ENCODE peak calls at places on chromosomes 12 and 14, in ten cellular contexts. S, K, A, W, Y, I, D, Z, R and X are unnamed samples.

GRCh38 chr12:23827353-23827752 is 122.1 kb downstream of the SOX5 start:
- DNase-seq in I (peak), Y (no peak), W (no peak), A (no peak), R (no peak), S (no peak), Z (no peak), D (no peak), K (no peak), X (no peak)

GRCh38 chr12:18165422-18165871 is 75.5 kb upstream of the RERGL start:
- DNase-seq in A (no peak), I (peak), S (no peak), W (no peak), K (no peak), Z (no peak), R (no peak), D (no peak), Y (no peak), X (no peak)

GRCh38 chr12:3743803-3744202 is 9.1 kb downstream of the CRACR2A start:
- DNase-seq in A (no peak), K (no peak), I (no peak), D (no peak), R (no peak), Z (no peak), Y (no peak), S (no peak), W (peak), X (no peak)

GRCh38 chr12:131087302-131087818 is 133.7 kb downstream of the ADGRD1 start:
- DNase-seq in K (no peak), W (no peak), Y (no peak), A (peak), R (peak), S (no peak), D (no peak), Z (peak), I (no peak), X (no peak)

GRCh38 chr14:97580923-97581495 is 783.8 kb downstream of the VRK1 start:
- DNase-seq in D (no peak), S (no peak), R (no peak), Z (no peak), Y (peak), K (no peak), W (no peak), A (no peak), I (peak), X (no peak)

GRCh38 chr12:6167327-6168280 is 32.6 kb upstream of the CD9 start:
- DNase-seq in Z (peak), R (no peak), S (peak), K (peak), I (peak), W (peak), Y (no peak), D (peak), A (peak), X (no peak)

GRCh38 chr12:42809226-42809625 is 219.7 kb upstream of the PRICKLE1 start:
- DNase-seq in A (no peak), Z (no peak), K (no peak), D (no peak), S (no peak), R (no peak), W (no peak), I (no peak), Y (no peak), X (no peak)

GRCh38 chr14:96502621-96503251 is 554 bp downstream of the PAPOLA start:
- DNase-seq in Y (no peak), A (peak), Z (peak), R (no peak), D (no peak), W (peak), I (peak), K (no peak), S (no peak), X (no peak)

GRCh38 chr14:75046275-75046674 is 5.0 kb downstream of the MLH3 start:
- DNase-seq in A (no peak), Z (no peak), R (no peak), D (no peak), I (no peak), K (no peak), W (no peak), Y (no peak), S (no peak), X (no peak)

GRCh38 chr12:108793756-108794441 is 62.6 kb upstream of the CORO1C start:
- DNase-seq in I (no peak), R (no peak), A (peak), S (no peak), Z (no peak), D (no peak), K (no peak), Y (no peak), W (no peak), X (no peak)

GRCh38 chr14:79542121-79542520 is 669.2 kb downstream of the DIO2 start:
- DNase-seq in W (no peak), A (no peak), D (no peak), R (no peak), I (no peak), Y (no peak), K (no peak), S (no peak), Z (no peak), X (no peak)

GRCh38 chr14:63712123-63712522 is 15.7 kb downstream of the SGPP1 start:
- DNase-seq in Y (no peak), K (no peak), Z (no peak), A (no peak), W (no peak), I (no peak), D (no peak), S (no peak), R (no peak), X (no peak)

GRCh38 chr14:104741108-104741802 is 11.7 kb upstream of the SIVA1 start:
- DNase-seq in K (no peak), Z (no peak), I (no peak), Y (no peak), R (no peak), S (no peak), D (no peak), W (no peak), A (no peak), X (no peak)

GRCh38 chr14:54867011-54867410 is 35.6 kb downstream of the GCH1 start:
- DNase-seq in W (no peak), K (no peak), D (no peak), I (no peak), Y (no peak), A (no peak), S (no peak), Z (no peak), R (no peak), X (no peak)

GRCh38 chr14:52254086-52254485 is 13.4 kb upstream of the PTGDR start:
- DNase-seq in A (no peak), Z (no peak), D (no peak), W (no peak), I (no peak), K (no peak), S (no peak), Y (no peak), R (no peak), X (no peak)

GRCh38 chr14:54483848-54484247 is 4.9 kb downstream of the GMFB start:
- DNase-seq in Y (no peak), D (no peak), W (no peak), A (no peak), K (no peak), Z (no peak), R (no peak), I (no peak), S (no peak), X (no peak)

GRCh38 chr14:31084385-31084784 is 58.2 kb upstream of the STRN3 start:
- DNase-seq in K (no peak), S (no peak), D (no peak), Y (no peak), R (no peak), A (no peak), W (no peak), Z (no peak), I (no peak), X (no peak)

GRCh38 chr12:116317986-116318737 is 40.7 kb upstream of the MED13L start:
- DNase-seq in D (no peak), K (no peak), A (peak), I (no peak), Y (no peak), R (no peak), W (no peak), Z (peak), S (no peak), X (no peak)

GRCh38 chr14:61350871-61351270 is 29.5 kb downstream of the PRKCH start:
- DNase-seq in R (no peak), S (no peak), A (no peak), W (no peak), K (no peak), I (no peak), Y (no peak), Z (no peak), D (no peak), X (no peak)

GRCh38 chr14:76924363-76925151 is 98.3 kb downstream of the LRRC74A start:
- DNase-seq in Z (no peak), S (no peak), I (peak), K (no peak), A (no peak), R (no peak), Y (no peak), D (peak), W (no peak), X (no peak)

GRCh38 chr12:107670999-107671643 is 14.5 kb upstream of the PWP1 start:
- DNase-seq in I (peak), Z (peak), S (no peak), Y (no peak), R (no peak), K (peak), W (peak), D (peak), A (no peak), X (no peak)

GRCh38 chr14:95533391-95533821 is 1.4 kb upstream of the GLRX5 start:
- DNase-seq in D (no peak), W (no peak), S (no peak), I (peak), K (no peak), Z (no peak), R (no peak), Y (no peak), A (no peak), X (no peak)

GRCh38 chr12:102479099-102479887 is 1.1 kb downstream of the IGF1 start:
- DNase-seq in Z (no peak), Y (no peak), S (no peak), A (no peak), W (no peak), I (peak), K (no peak), R (no peak), D (no peak), X (no peak)
- H3K4me3 ChIP-seq in Z (peak), Y (peak), S (peak), A (peak), W (no peak), I (peak), K (no peak), R (peak), D (peak), X (no peak)

DNA sequence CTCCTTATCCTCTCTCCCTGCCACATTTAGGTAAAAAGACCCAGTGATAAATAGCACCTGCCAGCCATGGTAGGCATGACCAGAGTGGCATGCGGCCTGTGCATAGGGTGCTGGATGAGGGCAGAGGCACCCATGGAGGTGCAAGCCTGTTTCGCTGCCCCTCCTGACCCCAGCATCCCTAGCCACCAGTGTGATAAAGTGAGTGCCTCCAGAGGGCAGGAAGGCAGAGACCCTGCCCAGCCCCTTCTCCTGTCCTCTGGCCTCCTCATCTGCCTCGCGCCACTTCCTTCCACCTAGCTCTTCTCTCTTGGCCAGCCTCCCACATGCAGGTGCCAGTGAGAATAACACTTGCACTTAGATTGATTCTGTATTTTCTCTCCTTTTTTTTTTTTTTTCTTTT is 108.3 kb upstream of the FUT8 start:
- DNase-seq in I (no peak), W (no peak), S (no peak), R (no peak), Z (no peak), Y (no peak), D (no peak), A (no peak), K (no peak), X (no peak)
- H3K27ac ChIP-seq in I (peak), W (no peak), S (no peak), R (peak), Z (peak), Y (no peak), D (no peak), A (no peak), K (no peak), X (no peak)

GRCh38 chr12:12839886-12840285 is 26.7 kb downstream of the DDX47 start:
- DNase-seq in D (no peak), S (peak), Z (peak), R (no peak), K (peak), I (peak), A (peak), Y (no peak), W (peak), X (no peak)

GRCh38 chr12:12837025-12837872 is 24.1 kb downstream of the DDX47 start:
- DNase-seq in Z (peak), S (peak), Y (no peak), W (peak), K (peak), D (peak), A (no peak), R (no peak), I (peak), X (no peak)

GRCh38 chr12:12839003-12839395 is 25.9 kb downstream of the DDX47 start:
- DNase-seq in Z (no peak), K (no peak), R (no peak), I (no peak), S (no peak), Y (no peak), A (no peak), W (no peak), D (no peak), X (no peak)

GRCh38 chr12:12836571-12836970 is 23.4 kb downstream of the DDX47 start:
- DNase-seq in Y (no peak), W (no peak), I (no peak), D (no peak), S (no peak), Z (no peak), A (no peak), K (no peak), R (no peak), X (no peak)

DNA sequence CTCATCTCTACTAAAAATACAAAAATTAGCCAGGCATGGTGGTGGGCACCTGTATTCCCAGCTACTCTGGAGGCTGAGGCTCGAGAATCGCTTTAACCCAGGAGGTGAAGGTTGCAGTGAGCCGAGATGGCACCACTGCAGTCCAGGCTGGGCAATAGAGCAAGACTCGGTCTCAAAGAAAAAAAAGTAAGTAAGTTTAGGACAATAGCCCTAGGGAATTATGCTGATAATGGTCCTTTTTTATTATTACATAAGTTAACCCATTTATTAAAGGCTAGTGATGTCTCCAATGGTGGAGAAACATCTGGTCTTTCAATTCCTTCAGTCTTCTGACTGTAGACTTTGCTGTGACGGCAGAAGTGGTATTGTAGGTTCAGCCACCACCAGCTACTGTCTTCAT is 27.4 kb downstream of the DDX47 start:
- DNase-seq in I (no peak), S (no peak), D (no peak), K (no peak), W (no peak), Y (no peak), Z (no peak), R (no peak), A (no peak), X (no peak)
- H3K4me3 ChIP-seq in I (no peak), S (no peak), D (no peak), K (no peak), W (no peak), Y (no peak), Z (no peak), R (no peak), A (no peak), X (no peak)

DNA sequence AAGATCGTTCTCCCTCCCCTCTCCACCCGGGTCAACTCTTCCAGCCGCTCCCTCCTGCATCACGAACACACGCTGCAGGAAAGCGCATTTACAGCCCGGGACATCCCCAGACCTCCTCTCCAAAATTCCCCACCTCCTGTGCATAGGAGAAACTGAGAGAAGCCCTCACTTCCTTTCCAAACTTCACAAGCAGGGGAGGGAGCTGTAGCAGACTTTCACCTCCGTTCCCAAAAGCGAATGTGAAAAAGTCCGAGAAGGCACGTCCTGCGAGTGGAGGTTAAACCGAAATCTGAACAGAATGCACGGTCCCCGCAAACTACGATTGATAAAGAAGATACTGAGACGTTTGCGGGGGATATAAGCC is 467 bp downstream of the BCAT1 start:
- DNase-seq in Y (no peak), S (no peak), W (no peak), A (no peak), R (no peak), Z (no peak), D (no peak), I (peak), K (no peak), X (no peak)
- H3K27ac ChIP-seq in Y (peak), S (peak), W (no peak), A (peak), R (peak), Z (peak), D (no peak), I (peak), K (no peak), X (peak)

GRCh38 chr14:32941668-32942065 is 3.0 kb downstream of the NPAS3 start:
- DNase-seq in W (no peak), I (no peak), D (no peak), Z (no peak), K (no peak), A (no peak), R (no peak), S (no peak), Y (no peak), X (no peak)
- H3K4me3 ChIP-seq in W (no peak), I (no peak), D (no peak), Z (no peak), K (no peak), A (no peak), R (no peak), S (no peak), Y (no peak), X (no peak)

DNA sequence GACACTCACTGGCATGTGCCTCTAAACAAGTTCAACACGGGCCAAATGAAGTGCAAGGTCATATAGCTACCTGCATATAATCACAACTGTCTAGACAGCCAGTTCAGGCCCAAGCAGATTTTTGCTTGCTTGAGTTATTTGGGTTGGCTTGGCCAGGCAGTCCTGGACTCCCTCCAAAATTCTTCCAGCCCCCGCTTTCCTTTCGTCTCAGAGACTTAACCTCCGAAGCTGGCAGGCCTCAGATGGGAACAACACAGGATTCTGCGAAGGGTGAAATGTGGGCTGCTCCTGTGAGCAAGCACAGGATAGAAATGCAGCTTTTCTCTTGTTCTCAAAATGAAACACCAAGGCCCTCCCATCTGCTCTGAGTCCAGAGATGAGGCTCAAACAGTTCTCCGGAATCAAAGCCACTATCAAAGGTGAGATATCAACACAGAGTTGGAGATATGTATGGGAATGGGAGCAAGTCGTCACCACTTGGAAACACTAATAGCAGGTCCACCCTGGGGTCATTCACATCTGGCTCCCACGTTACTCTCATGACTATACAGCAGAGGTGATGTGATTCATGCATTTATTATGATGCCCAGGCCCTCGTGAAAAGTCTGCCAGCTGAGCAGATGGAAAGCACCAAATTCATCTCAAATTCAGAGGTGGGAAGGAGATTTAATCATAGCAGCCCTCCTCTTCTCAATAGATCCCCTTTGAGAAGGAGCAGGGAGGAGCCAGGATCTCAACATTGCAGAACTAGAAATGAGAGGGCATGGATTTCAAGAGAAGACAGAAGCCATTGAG is 389.8 kb downstream of the NUAK1 start:
- DNase-seq in D (no peak), W (no peak), Y (no peak), K (no peak), S (peak), Z (no peak), I (peak), A (no peak), R (no peak), X (no peak)
- H3K27ac ChIP-seq in D (no peak), W (no peak), Y (peak), K (no peak), S (peak), Z (no peak), I (no peak), A (no peak), R (peak), X (peak)

DNA sequence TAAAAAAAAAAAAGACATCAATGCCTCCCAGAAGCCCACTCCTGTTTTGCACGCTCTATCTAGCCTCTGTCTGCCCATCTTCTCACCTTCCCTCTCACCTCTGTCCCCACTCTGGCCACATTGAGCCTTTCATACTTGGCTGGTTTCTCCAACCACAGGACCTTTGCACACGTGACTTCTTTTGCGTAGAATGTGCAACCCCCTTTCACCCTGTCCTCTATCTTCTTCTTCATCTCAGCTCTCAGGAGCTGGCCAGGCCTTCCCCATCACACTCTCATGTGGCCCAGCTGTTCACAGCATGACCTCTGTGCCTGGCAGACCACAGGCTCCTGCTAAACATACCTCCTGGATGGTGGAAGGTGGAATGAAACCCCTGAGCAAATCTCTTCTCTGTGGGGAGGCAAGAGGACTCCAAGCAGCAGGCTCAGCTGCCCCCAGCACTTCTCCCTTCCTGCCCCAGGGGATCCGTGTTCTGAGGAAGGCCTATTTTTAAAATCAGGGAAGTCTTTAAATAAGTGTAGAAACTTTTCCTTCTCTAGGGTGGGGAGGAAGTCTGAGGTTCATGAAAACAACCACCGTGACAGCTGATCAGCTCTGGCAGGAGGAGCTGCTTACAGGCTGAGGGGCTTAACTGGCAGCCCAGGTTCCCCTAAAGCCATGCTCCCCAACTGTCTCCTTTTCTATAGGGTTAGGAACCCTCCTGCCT is 11.6 kb downstream of the HVCN1 start:
- DNase-seq in Y (no peak), D (peak), I (no peak), S (no peak), W (no peak), Z (no peak), K (no peak), A (no peak), R (no peak), X (no peak)
- H3K4me3 ChIP-seq in Y (no peak), D (no peak), I (no peak), S (no peak), W (no peak), Z (no peak), K (no peak), A (no peak), R (no peak), X (no peak)